ENCODE peak calls at places on chromosomes 4 and X, in five cellular contexts. G, Z, L, R and S are unnamed samples.

GRCh38 chr4:152344001-152344400 is 191.9 kb downstream of the FBXW7 start:
- DNase-seq in G (no peak), L (no peak), Z (no peak), R (no peak), S (no peak)

GRCh38 chr4:242121-242848 is 63.0 kb downstream of the ZNF732 start:
- DNase-seq in G (peak; percentile 38), L (peak; percentile 61), R (no peak), Z (peak; percentile 50), S (no peak)

GRCh38 chr4:187598246-187598645 is 397.3 kb upstream of the ZFP42 start:
- DNase-seq in L (no peak), Z (peak; percentile 47), G (no peak), R (no peak), S (no peak)

GRCh38 chr4:78720994-78721677 is 55.0 kb upstream of the BMP2K start:
- DNase-seq in L (no peak), Z (no peak), R (no peak), G (no peak), S (no peak)

GRCh38 chr4:80184053-80184790 is 13.1 kb upstream of the PRDM8 start:
- DNase-seq in G (peak; percentile 66), L (peak; percentile 81), Z (peak; percentile 89), R (no peak), S (no peak)

GRCh38 chrX:154082396-154083133 is 15.0 kb downstream of the MECP2 start:
- DNase-seq in R (no peak), L (no peak), Z (peak; percentile 57), G (no peak), S (no peak)

GRCh38 chrX:134636859-134637258 is 21.4 kb downstream of the PLAC1 start:
- DNase-seq in R (no peak), L (no peak), Z (no peak), G (no peak), S (no peak)

GRCh38 chr4:104449537-104449936 is 45.2 kb downstream of the CXXC4 start:
- DNase-seq in G (no peak), Z (no peak), L (no peak), R (no peak), S (no peak)

GRCh38 chr4:178414042-178414441 is 971.8 kb upstream of the AGA start:
- DNase-seq in L (no peak), R (no peak), Z (no peak), G (no peak), S (no peak)

GRCh38 chr4:11597506-11597905 is 168.8 kb upstream of the HS3ST1 start:
- DNase-seq in L (no peak), Z (no peak), R (no peak), G (peak; percentile 42), S (no peak)

GRCh38 chr4:184383497-184384055 is 90.8 kb downstream of the IRF2 start:
- DNase-seq in Z (peak; percentile 86), R (peak; percentile 65), G (no peak), L (no peak), S (peak; percentile 76)

GRCh38 chrX:78105944-78106650 is 2.0 kb downstream of the PGK1 start:
- DNase-seq in R (no peak), L (no peak), G (no peak), Z (no peak), S (no peak)

GRCh38 chr4:175514174-175514573 is 297.9 kb downstream of the GPM6A start:
- DNase-seq in Z (no peak), L (no peak), G (no peak), R (peak; percentile 23), S (no peak)

GRCh38 chrX:154313147-154313546 is 17.6 kb downstream of the TKTL1 start:
- DNase-seq in R (no peak), G (no peak), Z (no peak), L (no peak), S (no peak)